ENCODE peak calls at places on chromosomes 11 and 22, in eight cellular contexts. One of them, this sample, is unnamed.

GRCh38 chr22:37951305-37951704 is 2.1 kb downstream of the C22orf23 start:
- DNase-seq in astrocyte of the spinal cord: no peak
- DNase-seq in kidney epithelial cell: no peak
- DNase-seq in ovary: no peak
- DNase-seq in fibroblast of the aortic adventitia: no peak
- DNase-seq in astrocyte: no peak
- DNase-seq in AG09319: no peak
- DNase-seq in neural progenitor cell: peak; percentile 63
- DNase-seq in this sample: no peak

GRCh38 chr11:27230175-27230565 is 132.8 kb downstream of the CCDC34 start:
- DNase-seq in astrocyte of the spinal cord: no peak
- DNase-seq in kidney epithelial cell: no peak
- DNase-seq in ovary: no peak
- DNase-seq in fibroblast of the aortic adventitia: no peak
- DNase-seq in astrocyte: no peak
- DNase-seq in AG09319: no peak
- DNase-seq in neural progenitor cell: no peak
- DNase-seq in this sample: no peak

GRCh38 chr22:19984851-19985811 is 31.5 kb downstream of the ARVCF start:
- DNase-seq in astrocyte of the spinal cord: no peak
- DNase-seq in kidney epithelial cell: no peak
- DNase-seq in ovary: no peak
- DNase-seq in fibroblast of the aortic adventitia: no peak
- DNase-seq in astrocyte: no peak
- DNase-seq in AG09319: no peak
- DNase-seq in neural progenitor cell: no peak
- DNase-seq in this sample: no peak

GRCh38 chr11:75386912-75387311 is 12.4 kb upstream of the RPS3 start:
- DNase-seq in astrocyte of the spinal cord: no peak
- DNase-seq in kidney epithelial cell: no peak
- DNase-seq in ovary: no peak
- DNase-seq in fibroblast of the aortic adventitia: no peak
- DNase-seq in astrocyte: peak; percentile 65
- DNase-seq in AG09319: no peak
- DNase-seq in neural progenitor cell: no peak
- DNase-seq in this sample: no peak

GRCh38 chr11:120523196-120523595 is 11.6 kb downstream of the GRIK4 start:
- DNase-seq in astrocyte of the spinal cord: no peak
- DNase-seq in kidney epithelial cell: no peak
- DNase-seq in ovary: peak; percentile 37
- DNase-seq in fibroblast of the aortic adventitia: no peak
- DNase-seq in astrocyte: no peak
- DNase-seq in AG09319: no peak
- DNase-seq in neural progenitor cell: no peak
- DNase-seq in this sample: no peak

GRCh38 chr22:46537946-46538815 is 761 bp upstream of the CELSR1 start:
- DNase-seq in astrocyte of the spinal cord: peak; percentile 35
- DNase-seq in kidney epithelial cell: no peak
- DNase-seq in ovary: no peak
- DNase-seq in fibroblast of the aortic adventitia: peak; percentile 52
- DNase-seq in astrocyte: peak; percentile 57
- DNase-seq in AG09319: no peak
- DNase-seq in neural progenitor cell: peak; percentile 79
- DNase-seq in this sample: peak; percentile 59

GRCh38 chr11:121235057-121235456 is 57.5 kb upstream of the SC5D start:
- DNase-seq in astrocyte of the spinal cord: no peak
- DNase-seq in kidney epithelial cell: no peak
- DNase-seq in ovary: no peak
- DNase-seq in fibroblast of the aortic adventitia: no peak
- DNase-seq in astrocyte: no peak
- DNase-seq in AG09319: no peak
- DNase-seq in neural progenitor cell: no peak
- DNase-seq in this sample: no peak

GRCh38 chr22:25358421-25359170 is 139.2 kb downstream of the CRYBB2 start:
- DNase-seq in astrocyte of the spinal cord: no peak
- DNase-seq in kidney epithelial cell: no peak
- DNase-seq in ovary: peak; percentile 7
- DNase-seq in fibroblast of the aortic adventitia: no peak
- DNase-seq in astrocyte: no peak
- DNase-seq in AG09319: no peak
- DNase-seq in neural progenitor cell: no peak
- DNase-seq in this sample: no peak

GRCh38 chr11:128590587-128590986 is 3.2 kb upstream of the ETS1 start:
- DNase-seq in astrocyte of the spinal cord: no peak
- DNase-seq in kidney epithelial cell: no peak
- DNase-seq in ovary: no peak
- DNase-seq in fibroblast of the aortic adventitia: no peak
- DNase-seq in astrocyte: no peak
- DNase-seq in AG09319: no peak
- DNase-seq in neural progenitor cell: no peak
- DNase-seq in this sample: no peak

GRCh38 chr11:67644042-67644441 is 4.5 kb upstream of the TBX10 start:
- DNase-seq in astrocyte of the spinal cord: no peak
- DNase-seq in kidney epithelial cell: no peak
- DNase-seq in ovary: no peak
- DNase-seq in fibroblast of the aortic adventitia: no peak
- DNase-seq in astrocyte: no peak
- DNase-seq in AG09319: no peak
- DNase-seq in neural progenitor cell: peak; percentile 55
- DNase-seq in this sample: peak; percentile 34

GRCh38 chr22:41976961-41977566 is 7.8 kb downstream of the SEPTIN3 start:
- DNase-seq in astrocyte of the spinal cord: no peak
- DNase-seq in kidney epithelial cell: no peak
- DNase-seq in ovary: no peak
- DNase-seq in fibroblast of the aortic adventitia: no peak
- DNase-seq in astrocyte: no peak
- DNase-seq in AG09319: no peak
- DNase-seq in neural progenitor cell: peak; percentile 42
- DNase-seq in this sample: no peak

GRCh38 chr11:56531856-56532255 is 11.2 kb downstream of the OR5M11 start:
- DNase-seq in astrocyte of the spinal cord: no peak
- DNase-seq in kidney epithelial cell: no peak
- DNase-seq in ovary: no peak
- DNase-seq in fibroblast of the aortic adventitia: no peak
- DNase-seq in astrocyte: no peak
- DNase-seq in AG09319: no peak
- DNase-seq in neural progenitor cell: no peak
- DNase-seq in this sample: no peak

GRCh38 chr11:101661559-101661958 is 77.8 kb upstream of the TRPC6 start:
- DNase-seq in astrocyte of the spinal cord: no peak
- DNase-seq in kidney epithelial cell: no peak
- DNase-seq in ovary: no peak
- DNase-seq in fibroblast of the aortic adventitia: no peak
- DNase-seq in astrocyte: no peak
- DNase-seq in AG09319: no peak
- DNase-seq in neural progenitor cell: no peak
- DNase-seq in this sample: no peak

GRCh38 chr11:112298535-112298934 is 37.9 kb upstream of the PLET1 start:
- DNase-seq in astrocyte of the spinal cord: no peak
- DNase-seq in kidney epithelial cell: no peak
- DNase-seq in ovary: no peak
- DNase-seq in fibroblast of the aortic adventitia: no peak
- DNase-seq in astrocyte: no peak
- DNase-seq in AG09319: no peak
- DNase-seq in neural progenitor cell: no peak
- DNase-seq in this sample: no peak

GRCh38 chr11:71505001-71505400 is 22.1 kb upstream of the KRTAP5-7 start:
- DNase-seq in astrocyte of the spinal cord: no peak
- DNase-seq in kidney epithelial cell: no peak
- DNase-seq in ovary: no peak
- DNase-seq in fibroblast of the aortic adventitia: no peak
- DNase-seq in astrocyte: no peak
- DNase-seq in AG09319: no peak
- DNase-seq in neural progenitor cell: no peak
- DNase-seq in this sample: no peak

GRCh38 chr11:119100246-119100959 is 1.2 kb downstream of the DPAGT1 start:
- DNase-seq in astrocyte of the spinal cord: peak; percentile 47
- DNase-seq in kidney epithelial cell: no peak
- DNase-seq in ovary: no peak
- DNase-seq in fibroblast of the aortic adventitia: peak; percentile 67
- DNase-seq in astrocyte: peak; percentile 33
- DNase-seq in AG09319: no peak
- DNase-seq in neural progenitor cell: peak; percentile 55
- DNase-seq in this sample: no peak
- TF ChIP-seq CTCF in astrocyte of the spinal cord: peak; percentile 44
- TF ChIP-seq CTCF in kidney epithelial cell: peak; percentile 64
- TF ChIP-seq CTCF in ovary: no peak
- TF ChIP-seq CTCF in fibroblast of the aortic adventitia: peak; percentile 53
- TF ChIP-seq CTCF in astrocyte: peak; percentile 44
- TF ChIP-seq CTCF in AG09319: peak; percentile 49
- TF ChIP-seq CTCF in neural progenitor cell: peak; percentile 59
- TF ChIP-seq CTCF in this sample: peak; percentile 15

GRCh38 chr11:10891321-10891720 is 33.5 kb upstream of the ZBED5 start:
- DNase-seq in astrocyte of the spinal cord: no peak
- DNase-seq in kidney epithelial cell: no peak
- DNase-seq in ovary: no peak
- DNase-seq in fibroblast of the aortic adventitia: no peak
- DNase-seq in astrocyte: no peak
- DNase-seq in AG09319: no peak
- DNase-seq in neural progenitor cell: no peak
- DNase-seq in this sample: no peak

GRCh38 chr11:10892250-10892649 is 34.4 kb upstream of the ZBED5 start:
- DNase-seq in astrocyte of the spinal cord: no peak
- DNase-seq in kidney epithelial cell: no peak
- DNase-seq in ovary: no peak
- DNase-seq in fibroblast of the aortic adventitia: no peak
- DNase-seq in astrocyte: no peak
- DNase-seq in AG09319: no peak
- DNase-seq in neural progenitor cell: no peak
- DNase-seq in this sample: no peak

GRCh38 chr11:10895285-10895684 is 37.4 kb upstream of the ZBED5 start:
- DNase-seq in astrocyte of the spinal cord: no peak
- DNase-seq in kidney epithelial cell: no peak
- DNase-seq in ovary: no peak
- DNase-seq in fibroblast of the aortic adventitia: peak; percentile 17
- DNase-seq in astrocyte: no peak
- DNase-seq in AG09319: no peak
- DNase-seq in neural progenitor cell: no peak
- DNase-seq in this sample: no peak

GRCh38 chr11:10894666-10895065 is 36.8 kb upstream of the ZBED5 start:
- DNase-seq in astrocyte of the spinal cord: no peak
- DNase-seq in kidney epithelial cell: no peak
- DNase-seq in ovary: no peak
- DNase-seq in fibroblast of the aortic adventitia: no peak
- DNase-seq in astrocyte: no peak
- DNase-seq in AG09319: no peak
- DNase-seq in neural progenitor cell: no peak
- DNase-seq in this sample: no peak

DNA sequence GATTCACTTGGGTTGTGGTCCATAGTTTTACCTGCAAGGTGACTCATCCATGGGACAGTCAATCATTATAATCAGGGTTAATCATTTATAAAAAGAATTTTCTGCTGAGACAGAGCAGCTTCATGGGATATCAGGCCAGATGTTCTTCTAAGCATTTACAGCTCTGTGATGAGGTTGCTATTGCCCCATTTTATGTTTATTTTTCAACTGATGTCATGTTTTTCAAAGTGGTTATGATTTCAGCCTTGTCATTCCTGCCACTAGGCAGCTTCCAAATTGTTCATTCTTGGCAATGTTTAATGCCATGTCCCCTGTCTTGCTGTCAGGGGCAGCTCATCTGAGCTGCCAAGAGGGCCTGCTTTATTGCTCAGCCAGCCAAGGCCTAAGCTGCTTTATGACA is 35.9 kb upstream of the ZBED5 start:
- DNase-seq in astrocyte of the spinal cord: peak; percentile 62
- DNase-seq in kidney epithelial cell: peak; percentile 55
- DNase-seq in ovary: no peak
- DNase-seq in fibroblast of the aortic adventitia: peak; percentile 81
- DNase-seq in astrocyte: peak; percentile 32
- DNase-seq in AG09319: no peak
- DNase-seq in neural progenitor cell: no peak
- DNase-seq in this sample: no peak
- TF ChIP-seq CTCF in astrocyte of the spinal cord: peak; percentile 18
- TF ChIP-seq CTCF in kidney epithelial cell: peak; percentile 24
- TF ChIP-seq CTCF in ovary: no peak
- TF ChIP-seq CTCF in fibroblast of the aortic adventitia: peak; percentile 40
- TF ChIP-seq CTCF in astrocyte: peak; percentile 40
- TF ChIP-seq CTCF in AG09319: peak; percentile 41
- TF ChIP-seq CTCF in neural progenitor cell: no peak
- TF ChIP-seq CTCF in this sample: no peak

GRCh38 chr11:44381261-44381660 is 71.3 kb upstream of the ALX4 start:
- DNase-seq in astrocyte of the spinal cord: no peak
- DNase-seq in kidney epithelial cell: no peak
- DNase-seq in ovary: no peak
- DNase-seq in fibroblast of the aortic adventitia: no peak
- DNase-seq in astrocyte: no peak
- DNase-seq in AG09319: no peak
- DNase-seq in neural progenitor cell: no peak
- DNase-seq in this sample: no peak

GRCh38 chr11:44380009-44380313 is 70.0 kb upstream of the ALX4 start:
- DNase-seq in astrocyte of the spinal cord: no peak
- DNase-seq in kidney epithelial cell: no peak
- DNase-seq in ovary: no peak
- DNase-seq in fibroblast of the aortic adventitia: no peak
- DNase-seq in astrocyte: no peak
- DNase-seq in AG09319: no peak
- DNase-seq in neural progenitor cell: no peak
- DNase-seq in this sample: no peak

GRCh38 chr11:44382118-44382517 is 72.2 kb upstream of the ALX4 start:
- DNase-seq in astrocyte of the spinal cord: no peak
- DNase-seq in kidney epithelial cell: no peak
- DNase-seq in ovary: no peak
- DNase-seq in fibroblast of the aortic adventitia: no peak
- DNase-seq in astrocyte: no peak
- DNase-seq in AG09319: no peak
- DNase-seq in neural progenitor cell: no peak
- DNase-seq in this sample: no peak

GRCh38 chr11:44379141-44380008 is 69.4 kb upstream of the ALX4 start:
- DNase-seq in astrocyte of the spinal cord: no peak
- DNase-seq in kidney epithelial cell: no peak
- DNase-seq in ovary: no peak
- DNase-seq in fibroblast of the aortic adventitia: no peak
- DNase-seq in astrocyte: no peak
- DNase-seq in AG09319: no peak
- DNase-seq in neural progenitor cell: no peak
- DNase-seq in this sample: no peak

DNA sequence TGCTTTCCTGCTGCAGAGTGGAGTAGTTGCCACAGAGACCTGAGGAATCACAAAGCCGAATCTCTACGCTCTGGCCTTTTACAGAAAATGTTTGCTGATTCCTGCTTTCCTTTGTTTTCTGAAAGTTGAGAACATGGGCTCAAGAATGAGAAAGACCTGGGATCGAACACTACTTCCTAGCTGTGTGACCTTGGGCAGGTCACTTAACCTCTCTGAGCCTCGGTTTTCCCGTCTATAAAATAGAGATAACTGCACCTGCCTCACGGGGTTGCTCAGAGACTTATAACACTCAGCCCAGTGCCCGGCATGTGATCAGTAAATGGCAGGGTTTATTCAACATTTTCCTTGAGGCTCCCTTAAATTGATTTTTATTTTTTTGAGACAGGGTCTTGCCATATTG is 70.9 kb upstream of the ALX4 start:
- DNase-seq in astrocyte of the spinal cord: no peak
- DNase-seq in kidney epithelial cell: no peak
- DNase-seq in ovary: no peak
- DNase-seq in fibroblast of the aortic adventitia: no peak
- DNase-seq in astrocyte: no peak
- DNase-seq in AG09319: no peak
- DNase-seq in neural progenitor cell: no peak
- DNase-seq in this sample: no peak
- TF ChIP-seq CTCF in astrocyte of the spinal cord: no peak
- TF ChIP-seq CTCF in kidney epithelial cell: no peak
- TF ChIP-seq CTCF in ovary: no peak
- TF ChIP-seq CTCF in fibroblast of the aortic adventitia: no peak
- TF ChIP-seq CTCF in astrocyte: no peak
- TF ChIP-seq CTCF in AG09319: no peak
- TF ChIP-seq CTCF in neural progenitor cell: no peak
- TF ChIP-seq CTCF in this sample: no peak

GRCh38 chr22:22408731-22409696 is 99.5 kb downstream of the ZNF280B start:
- DNase-seq in astrocyte of the spinal cord: no peak
- DNase-seq in kidney epithelial cell: no peak
- DNase-seq in ovary: no peak
- DNase-seq in fibroblast of the aortic adventitia: peak; percentile 16
- DNase-seq in astrocyte: no peak
- DNase-seq in AG09319: no peak
- DNase-seq in neural progenitor cell: peak; percentile 63
- DNase-seq in this sample: peak; percentile 73
- TF ChIP-seq CTCF in astrocyte of the spinal cord: peak; percentile 59
- TF ChIP-seq CTCF in kidney epithelial cell: peak; percentile 66
- TF ChIP-seq CTCF in ovary: no peak
- TF ChIP-seq CTCF in fibroblast of the aortic adventitia: peak; percentile 54
- TF ChIP-seq CTCF in astrocyte: no peak
- TF ChIP-seq CTCF in AG09319: peak; percentile 38
- TF ChIP-seq CTCF in neural progenitor cell: peak; percentile 66
- TF ChIP-seq CTCF in this sample: peak; percentile 49